ENCODE peak calls at places on chromosomes 13 and 19, in seven cellular contexts. G is renal cortical epithelial cell; W is GM18507; S is effector CD4-positive, alpha-beta T cell; Q is fibroblast of mammary gland; N is PC-3; C is activated T-helper 1 cell treated with Interleukin-2 at 50 U/mL for 16 hours. P is an unnamed sample.

GRCh38 chr19:15471639-15472101 is 7.3 kb upstream of the RASAL3 start:
- DNase-seq in Q (no peak), G (no peak), C (no peak), N (no peak), S (no peak), W (no peak), P (no peak)

GRCh38 chr19:18488838-18489626 is 32.8 kb downstream of the ELL start:
- DNase-seq in N (peak), W (no peak), S (no peak), Q (no peak), C (no peak), G (peak), P (peak)

GRCh38 chr13:98098511-98098910 is 44.4 kb upstream of the FARP1 start:
- DNase-seq in C (no peak), Q (peak), G (no peak), S (no peak), N (no peak), W (no peak), P (no peak)

GRCh38 chr13:32851083-32852064 is 164.8 kb upstream of the KL start:
- DNase-seq in C (no peak), S (no peak), W (no peak), N (no peak), Q (no peak), G (no peak), P (peak)

GRCh38 chr13:51729853-51730553 is 74.0 kb downstream of the DHRS12 start:
- DNase-seq in S (no peak), G (peak), C (no peak), W (no peak), Q (peak), N (peak), P (no peak)

GRCh38 chr19:3324405-3324856 is 42.0 kb upstream of the NFIC start:
- DNase-seq in S (peak), W (no peak), Q (peak), N (peak), C (peak), G (no peak), P (peak)

GRCh38 chr19:16957151-16957662 is 68.4 kb downstream of the F2RL3 start:
- DNase-seq in C (no peak), G (no peak), N (peak), Q (peak), S (no peak), W (no peak), P (no peak)

GRCh38 chr19:18588611-18589379 is at the start of gene REX1BD:
- DNase-seq in S (peak), Q (peak), W (peak), G (peak), C (peak), N (peak), P (peak)

GRCh38 chr19:12796146-12797071 is 5.1 kb downstream of the JUNB start:
- DNase-seq in N (peak), Q (peak), G (peak), W (no peak), S (peak), C (peak), P (peak)

GRCh38 chr13:101955764-101956163 is 446.1 kb downstream of the FGF14 start:
- DNase-seq in W (no peak), G (no peak), N (no peak), C (no peak), Q (no peak), S (no peak), P (no peak)

GRCh38 chr13:99962242-99962641 is 9.3 kb downstream of the ZIC5 start:
- DNase-seq in Q (no peak), W (no peak), N (no peak), C (no peak), S (no peak), G (no peak), P (no peak)

GRCh38 chr13:98220188-98220765 is 43.2 kb upstream of the RNF113B start:
- DNase-seq in S (no peak), C (no peak), Q (no peak), G (no peak), N (no peak), W (no peak), P (no peak)

GRCh38 chr19:4910594-4911273 is 1.4 kb downstream of the UHRF1 start:
- DNase-seq in W (no peak), N (peak), C (no peak), Q (peak), S (no peak), G (peak), P (no peak)

GRCh38 chr13:100210966-100211710 is 122.2 kb downstream of the PCCA start:
- DNase-seq in S (no peak), W (no peak), N (no peak), G (no peak), C (no peak), Q (peak), P (no peak)

GRCh38 chr19:14337510-14337909 is 43.7 kb upstream of the ADGRE5 start:
- DNase-seq in C (no peak), S (no peak), G (no peak), N (peak), W (no peak), Q (peak), P (peak)

GRCh38 chr13:47457631-47458030 is 543.4 kb downstream of the SUCLA2 start:
- DNase-seq in W (no peak), S (no peak), C (no peak), G (no peak), N (no peak), Q (peak), P (no peak)

GRCh38 chr13:98490866-98491265 is 86.0 kb downstream of the STK24 start:
- DNase-seq in Q (no peak), S (no peak), W (no peak), C (no peak), N (no peak), G (no peak), P (no peak)

GRCh38 chr19:48596679-48597465 is 9.7 kb upstream of the SPACA4 start:
- DNase-seq in N (no peak), W (no peak), C (peak), Q (no peak), G (peak), S (peak), P (no peak)

GRCh38 chr19:51810228-51810627 is 15.3 kb downstream of the FPR3 start:
- DNase-seq in S (no peak), W (no peak), C (no peak), G (no peak), N (peak), Q (peak), P (no peak)

GRCh38 chr13:105814902-105815250 is 720.6 kb downstream of the EFNB2 start:
- DNase-seq in N (no peak), C (no peak), G (no peak), Q (no peak), S (no peak), W (no peak), P (no peak)

GRCh38 chr19:32812571-32812970 is 57.0 kb downstream of the SLC7A9 start:
- DNase-seq in S (no peak), N (no peak), Q (no peak), C (no peak), W (no peak), G (no peak), P (no peak)

GRCh38 chr13:106597759-106598395 is 29.9 kb upstream of the ARGLU1 start:
- DNase-seq in W (no peak), N (no peak), Q (no peak), C (no peak), S (no peak), G (no peak), P (no peak)

GRCh38 chr13:93744886-93745285 is 518.3 kb downstream of the GPC6 start:
- DNase-seq in N (no peak), S (no peak), W (no peak), C (no peak), G (no peak), Q (no peak), P (no peak)

GRCh38 chr13:33258437-33259193 is 26.9 kb downstream of the STARD13 start:
- DNase-seq in C (no peak), Q (peak), G (no peak), N (no peak), S (no peak), W (no peak), P (no peak)

GRCh38 chr19:15587663-15588062 is 27.4 kb upstream of the CYP4F8 start:
- DNase-seq in W (no peak), N (no peak), Q (no peak), G (no peak), C (no peak), S (no peak), P (no peak)

GRCh38 chr19:11159598-11160001 is 4.0 kb upstream of the SPC24 start:
- DNase-seq in W (no peak), Q (peak), S (no peak), N (no peak), C (no peak), G (no peak), P (no peak)

GRCh38 chr19:41456342-41456918 is 13.5 kb downstream of the ERICH4 start:
- DNase-seq in G (no peak), Q (peak), C (no peak), W (no peak), N (no peak), S (no peak), P (no peak)

GRCh38 chr19:46859637-46860124 is 1.1 kb upstream of the ARHGAP35 start:
- DNase-seq in W (no peak), C (no peak), S (no peak), G (no peak), Q (peak), N (peak), P (no peak)

GRCh38 chr13:29858667-29859066 is 8.2 kb upstream of the UBL3 start:
- DNase-seq in Q (peak), G (no peak), C (no peak), N (no peak), S (no peak), W (no peak), P (no peak)

GRCh38 chr19:42032428-42032827 is 37.6 kb downstream of the GRIK5 start:
- DNase-seq in C (no peak), W (no peak), G (peak), S (no peak), N (peak), Q (no peak), P (peak)